ENCODE peak calls at places on chromosomes 5 and 9, in five cellular contexts. Y, B, E, G and S are unnamed samples.

GRCh38 chr5:79702606-79703380 is 13.2 kb downstream of the CMYA5 start:
- DNase-seq in E (peak; percentile 42), Y (no peak), B (peak; percentile 10), G (no peak), S (peak; percentile 92)

GRCh38 chr9:7439355-7439978 is 360.1 kb downstream of the DMAC1 start:
- DNase-seq in G (no peak), E (no peak), Y (no peak), B (no peak), S (no peak)

GRCh38 chr9:119675951-119676350 is 306.7 kb upstream of the BRINP1 start:
- DNase-seq in B (no peak), E (no peak), G (no peak), Y (no peak), S (no peak)

GRCh38 chr5:152061095-152061494 is 136.4 kb upstream of the GLRA1 start:
- DNase-seq in B (no peak), G (no peak), Y (no peak), E (no peak), S (no peak)

GRCh38 chr9:101315129-101315459 is 69.7 kb downstream of the BAAT start:
- DNase-seq in Y (no peak), G (peak; percentile 42), E (no peak), B (peak; percentile 87), S (no peak)

GRCh38 chr5:944992-945685 is 52.5 kb downstream of the TRIP13 start:
- DNase-seq in G (no peak), E (no peak), Y (no peak), B (no peak), S (peak; percentile 61)

GRCh38 chr5:56759521-56759920 is 55.8 kb upstream of the MAP3K1 start:
- DNase-seq in Y (no peak), G (no peak), E (no peak), B (no peak), S (no peak)

GRCh38 chr5:10451137-10451824 is 9.6 kb downstream of the ROPN1L start:
- DNase-seq in G (no peak), B (no peak), E (no peak), Y (no peak), S (peak; percentile 93)

GRCh38 chr9:129809346-129809745 is 6.4 kb downstream of the TOR1B start:
- DNase-seq in Y (no peak), G (no peak), B (no peak), E (no peak), S (peak; percentile 62)
- TF ChIP-seq POLR2A in Y (no peak), G (no peak), B (no peak), E (no peak), S (no peak)

DNA sequence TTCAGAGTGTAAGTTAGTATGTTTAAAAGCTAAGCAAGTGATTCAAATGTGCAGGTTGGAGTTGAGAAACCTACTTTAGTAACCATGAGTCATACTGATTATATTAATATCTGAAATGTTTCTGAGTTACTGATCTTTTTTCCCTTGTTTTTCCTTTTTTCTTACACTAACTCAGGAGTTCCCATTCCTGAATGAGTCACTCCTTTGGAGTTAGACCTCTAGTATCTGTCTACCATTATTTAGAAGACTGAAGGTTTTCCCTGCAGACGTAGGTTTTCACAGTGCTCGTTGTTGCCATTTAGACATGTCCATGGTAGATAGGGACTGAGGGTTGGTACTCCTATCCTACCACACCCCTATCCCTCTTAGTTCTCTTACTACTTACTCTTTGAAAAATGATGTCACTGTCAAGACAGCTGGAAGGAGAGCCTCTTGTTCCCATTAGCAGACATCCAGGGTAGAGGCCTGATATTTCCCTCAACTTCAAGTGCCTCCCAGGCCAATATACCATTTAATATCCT is 20.2 kb downstream of the OCLN start:
- DNase-seq in E (no peak), Y (no peak), B (no peak), G (no peak), S (no peak)
- TF ChIP-seq MAX in E (no peak), Y (no peak), B (no peak), G (no peak), S (no peak)

GRCh38 chr5:14144586-14145355 is 1.6 kb downstream of the TRIO start:
- DNase-seq in E (peak; percentile 32), B (no peak), Y (peak; percentile 76), G (peak; percentile 81), S (peak; percentile 67)
- TF ChIP-seq POLR2A in E (no peak), B (no peak), Y (peak; percentile 66), G (no peak), S (no peak)

GRCh38 chr9:89603629-89604462 is 966 bp upstream of the GADD45G start:
- DNase-seq in Y (no peak), E (peak; percentile 37), G (peak; percentile 72), B (peak; percentile 47), S (peak; percentile 56)
- TF ChIP-seq MAX in Y (no peak), E (no peak), G (peak; percentile 56), B (no peak), S (no peak)

DNA sequence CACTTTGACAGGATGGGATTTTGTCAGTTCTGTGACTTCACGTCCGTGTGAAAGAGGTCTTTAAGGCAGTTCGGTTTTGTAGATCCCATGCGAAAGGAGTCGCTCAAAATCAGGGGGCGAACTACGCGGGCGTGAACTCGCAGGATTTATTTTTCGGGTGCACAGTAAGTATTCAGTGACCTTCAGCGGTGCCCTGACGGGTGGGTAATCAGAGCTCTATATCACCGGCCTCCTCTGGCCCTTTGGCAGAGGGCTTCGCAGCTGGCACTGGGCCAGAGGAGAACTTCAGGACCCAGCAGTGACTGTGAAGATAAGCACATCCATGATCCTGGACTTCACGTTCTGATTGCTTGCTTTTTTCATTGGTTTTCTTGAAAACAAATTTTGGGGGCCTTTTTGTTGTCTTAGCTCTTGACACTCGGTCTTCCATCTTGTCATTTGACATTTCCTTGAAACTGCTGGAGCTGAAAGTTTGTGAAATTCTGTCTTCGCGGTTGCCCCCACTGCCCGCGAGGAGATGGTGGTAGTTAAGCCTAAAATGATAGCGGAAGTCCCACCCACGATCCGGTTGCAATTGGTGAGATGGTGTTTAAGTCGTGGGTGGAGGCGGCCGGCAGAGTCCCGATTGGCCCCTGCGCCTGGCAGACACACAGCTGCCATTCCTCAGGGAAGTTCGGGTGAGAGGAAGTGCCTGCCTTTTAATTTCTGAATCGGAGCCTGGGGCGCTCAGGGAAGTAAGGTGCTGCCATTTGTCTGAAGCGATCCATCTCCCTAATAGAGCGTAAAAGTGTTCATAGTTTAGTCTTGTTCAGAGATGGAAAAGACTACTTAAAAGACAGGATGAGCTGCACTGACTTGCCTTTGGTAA is at the start of gene FAM120AOS:
- DNase-seq in G (peak; percentile 96), E (peak; percentile 81), Y (peak; percentile 71), B (peak; percentile 91), S (peak; percentile 97)
- TF ChIP-seq POLR2A in G (peak; percentile 21), E (peak; percentile 67), Y (peak; percentile 52), B (peak; percentile 5), S (peak; percentile 33)

DNA sequence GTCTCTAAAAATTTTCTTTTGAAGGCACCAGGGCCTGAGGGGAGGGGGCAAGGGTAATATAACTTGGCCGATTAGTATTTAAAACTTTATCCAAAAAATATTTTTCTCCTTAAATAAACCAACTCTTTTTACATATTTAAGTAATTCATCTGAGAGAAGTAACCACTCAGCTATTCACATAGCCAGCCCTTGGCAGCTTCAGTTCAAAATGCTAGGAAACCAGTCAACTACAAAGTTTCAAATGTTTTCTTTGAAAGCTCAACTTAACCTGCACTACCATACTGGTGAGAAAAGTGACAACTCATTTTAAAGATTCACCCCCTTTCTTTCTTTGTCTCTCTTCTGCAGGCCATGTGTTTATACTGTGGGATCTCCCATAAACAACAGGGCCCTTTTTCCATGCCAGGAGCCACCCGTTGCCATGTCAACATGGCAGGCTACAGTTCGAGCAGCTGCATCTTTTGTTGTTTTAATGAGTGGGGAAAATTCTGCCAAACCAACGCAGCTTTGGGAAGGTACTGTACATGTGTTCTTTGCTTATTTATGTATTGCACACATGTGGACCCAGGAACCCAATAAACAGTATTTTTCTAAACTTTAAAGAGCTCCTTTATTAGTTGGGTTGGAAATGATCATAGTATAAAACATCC is 46.3 kb downstream of the AOPEP start:
- DNase-seq in Y (no peak), G (no peak), B (no peak), E (no peak), S (no peak)
- TF ChIP-seq MAX in Y (no peak), G (no peak), B (no peak), E (no peak), S (no peak)